ENCODE peak calls at places on chromosomes 12 and 14, in nine cellular contexts. N is heart left ventricle, U is tibial nerve, M is transverse colon, V is HepG2, W is uterus, Y is esophagus muscularis mucosa, T is adrenal gland, H is K562. L is an unnamed sample.
A peak's percentile ranks its signal among the peaks of the same experiment; 100 is the strongest.

GRCh38 chr12:29073631-29074239 is 75.3 kb upstream of the FAR2 start:
- DNase-seq in N (no peak), U (peak; percentile 43), M (no peak), V (peak; percentile 13), W (no peak), Y (no peak), T (no peak), H (peak; percentile 32), L (no peak)

GRCh38 chr12:57632898-57633825 is at the start of gene B4GALNT1:
- DNase-seq in N (peak; percentile 46), U (no peak), M (peak; percentile 56), V (no peak), W (peak; percentile 63), Y (peak; percentile 92), T (no peak), H (peak; percentile 83), L (peak; percentile 51)

GRCh38 chr14:37230551-37231194 is 32.9 kb downstream of the MIPOL1 start:
- DNase-seq in N (no peak), U (peak; percentile 44), M (no peak), V (peak; percentile 90), W (no peak), Y (no peak), T (no peak), H (peak; percentile 65), L (no peak)

GRCh38 chr12:15563683-15564082 is 225.5 kb downstream of the EPS8 start:
- DNase-seq in N (no peak), U (peak; percentile 12), M (no peak), V (no peak), W (no peak), Y (no peak), T (no peak), H (no peak), L (no peak)

GRCh38 chr12:125890983-125891382 is 825.7 kb downstream of the AACS start:
- DNase-seq in N (peak; percentile 16), U (no peak), M (no peak), V (no peak), W (no peak), Y (no peak), T (no peak), H (no peak), L (no peak)

GRCh38 chr12:27780612-27781408 is 774 bp upstream of the MANSC4 start:
- DNase-seq in N (peak; percentile 14), U (peak; percentile 52), M (peak; percentile 25), V (peak; percentile 20), W (peak; percentile 29), Y (no peak), T (peak; percentile 29), H (peak; percentile 40), L (peak; percentile 73)

GRCh38 chr14:69493791-69494190 is 9.3 kb downstream of the PLEKHD1 start:
- DNase-seq in N (no peak), U (no peak), M (no peak), V (no peak), W (no peak), Y (no peak), T (no peak), H (no peak), L (no peak)

GRCh38 chr12:98895086-98895651 is 250.1 kb downstream of the APAF1 start:
- DNase-seq in N (no peak), U (no peak), M (no peak), V (no peak), W (no peak), Y (no peak), T (peak; percentile 27), H (no peak), L (peak; percentile 4)

GRCh38 chr14:82488473-82488872 is 954.8 kb upstream of the SEL1L start:
- DNase-seq in N (no peak), U (no peak), M (no peak), V (no peak), W (no peak), Y (no peak), T (no peak), H (no peak), L (no peak)

GRCh38 chr14:25518347-25518746 is 468.4 kb upstream of the STXBP6 start:
- DNase-seq in N (no peak), U (no peak), M (no peak), V (no peak), W (no peak), Y (no peak), T (no peak), H (no peak), L (no peak)

GRCh38 chr14:99036594-99037293 is 235.3 kb downstream of the BCL11B start:
- DNase-seq in N (no peak), U (peak; percentile 31), M (no peak), V (no peak), W (no peak), Y (no peak), T (peak; percentile 28), H (no peak), L (no peak)

GRCh38 chr12:90826031-90826430 is 128.9 kb downstream of the CCER1 start:
- DNase-seq in N (no peak), U (no peak), M (no peak), V (no peak), W (no peak), Y (no peak), T (no peak), H (no peak), L (no peak)
- H3K27ac ChIP-seq in N (no peak overlapping the region), U (no peak overlapping the region), M (no peak overlapping the region), V (no peak overlapping the region), W (no peak overlapping the region), Y (no peak overlapping the region), T (no peak overlapping the region), H (no peak overlapping the region), L (no peak overlapping the region)

DNA sequence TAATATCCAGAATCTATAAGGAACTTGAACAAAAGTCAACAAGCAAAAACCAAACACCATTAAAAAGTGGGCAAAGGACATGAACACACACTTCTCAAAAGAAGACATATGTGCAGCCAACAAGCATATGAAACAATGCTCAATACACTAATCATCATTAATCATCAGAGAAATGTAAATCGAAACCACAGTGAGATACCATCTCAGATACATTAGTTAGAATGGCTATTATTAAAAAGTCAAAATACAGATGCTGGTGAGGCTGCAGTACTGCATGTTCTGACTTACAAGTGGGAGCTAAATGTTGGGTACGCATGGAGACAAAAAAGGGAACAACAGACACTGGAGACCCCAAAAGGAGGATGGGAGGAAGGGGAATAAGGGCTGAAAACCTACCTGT is 67.1 kb downstream of the BLTP3B start:
- DNase-seq in N (no peak), U (no peak), M (no peak), V (no peak), W (no peak), Y (no peak), T (no peak), H (no peak), L (no peak)
- TF ChIP-seq POLR2A in N (no peak), U (no peak), M (no peak), V (no peak), W (no peak), Y (no peak), T (no peak), H (no peak), L (no peak)

GRCh38 chr12:68118096-68118755 is 41.3 kb downstream of the IFNG start:
- DNase-seq in N (no peak), U (no peak), M (no peak), V (no peak), W (no peak), Y (no peak), T (no peak), H (no peak), L (no peak)
- H3K27ac ChIP-seq in N (no peak overlapping the region), U (no peak overlapping the region), M (no peak overlapping the region), V (no peak overlapping the region), W (no peak overlapping the region), Y (no peak overlapping the region), T (no peak overlapping the region), H (no peak overlapping the region), L (no peak overlapping the region)

DNA sequence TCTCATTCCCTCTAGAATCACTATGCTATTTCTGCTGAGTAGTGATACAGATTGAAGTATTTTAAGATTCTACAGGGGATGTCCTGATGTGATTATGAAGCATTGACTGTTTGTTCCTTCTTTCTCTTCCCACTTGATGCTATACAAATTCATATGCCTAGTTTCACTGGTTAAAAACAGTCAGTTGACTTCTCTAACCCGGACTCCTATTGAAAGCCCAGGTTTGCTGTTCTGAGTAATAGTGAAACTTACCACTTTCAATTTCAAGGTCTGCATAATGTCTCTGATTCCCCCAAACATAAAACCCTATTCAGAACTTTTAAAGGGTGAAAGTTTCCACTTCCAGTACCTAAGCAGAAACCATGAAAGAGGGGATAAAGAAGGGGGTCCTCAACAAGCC is 117.7 kb upstream of the RPL10L start:
- DNase-seq in N (no peak), U (no peak), M (no peak), V (no peak), W (no peak), Y (no peak), T (no peak), H (no peak), L (no peak)
- TF ChIP-seq POLR2A in N (no peak), U (no peak), M (no peak), V (no peak), W (no peak), Y (no peak), T (no peak), H (no peak), L (no peak)

GRCh38 chr12:42327227-42327590 is 1.2 kb downstream of the PPHLN1 start:
- DNase-seq in N (no peak), U (no peak), M (no peak), V (no peak), W (no peak), Y (no peak), T (no peak), H (no peak), L (no peak)
- H3K27ac ChIP-seq in N (no peak overlapping the region), U (no peak overlapping the region), M (peak overlapping the region; percentile 86), V (peak overlapping the region; percentile 88), W (no peak overlapping the region), Y (peak overlapping the region; percentile 86), T (no peak overlapping the region), H (peak overlapping the region; percentile 84), L (no peak overlapping the region)

GRCh38 chr12:53279283-53279869 is 11.3 kb downstream of the ESPL1 start:
- DNase-seq in N (no peak), U (no peak), M (peak; percentile 38), V (peak; percentile 16), W (no peak), Y (no peak), T (no peak), H (no peak), L (no peak)
- TF ChIP-seq POLR2A in N (no peak), U (no peak), M (no peak), V (peak; percentile 21), W (no peak), Y (no peak), T (no peak), H (no peak), L (no peak)